ENCODE peak calls at places on chromosomes 6 and 20, in six cellular contexts. R is heart right ventricle, Y is HFF-Myc, H is A549, D is fibroblast of lung, I is MM.1S. Q is an unnamed sample.

GRCh38 chr6:52522151-52522626 is 54.7 kb downstream of the TRAM2 start:
- DNase-seq in R (peak), Y (no peak), H (no peak), D (peak), I (no peak), Q (no peak)

GRCh38 chr6:35027807-35028206 is 113.3 kb downstream of the TCP11 start:
- DNase-seq in R (no peak), Y (no peak), H (no peak), D (no peak), I (no peak), Q (no peak)

GRCh38 chr20:61263084-61263695 is 11.1 kb downstream of the CDH4 start:
- DNase-seq in R (no peak), Y (no peak), H (peak), D (no peak), I (peak), Q (no peak)

GRCh38 chr20:17594443-17594842 is 24.6 kb downstream of the DSTN start:
- DNase-seq in R (no peak), Y (no peak), H (no peak), D (peak), I (no peak), Q (no peak)

GRCh38 chr20:19275630-19276071 is 63.2 kb downstream of the SLC24A3 start:
- DNase-seq in R (peak), Y (no peak), H (no peak), D (no peak), I (no peak), Q (no peak)

GRCh38 chr20:43355610-43356009 is 102.1 kb upstream of the SRSF6 start:
- DNase-seq in R (no peak), Y (no peak), H (no peak), D (no peak), I (no peak), Q (no peak)

GRCh38 chr6:119171864-119172588 is 93.6 kb upstream of the FAM184A start:
- DNase-seq in R (no peak), Y (no peak), H (no peak), D (no peak), I (no peak), Q (no peak)

GRCh38 chr6:95596021-95596420 is 18.7 kb downstream of the MANEA start:
- DNase-seq in R (no peak), Y (no peak), H (no peak), D (no peak), I (no peak), Q (no peak)

GRCh38 chr6:67615796-67616195 is 1019.3 kb upstream of the ADGRB3 start:
- DNase-seq in R (no peak), Y (no peak), H (no peak), D (peak), I (no peak), Q (no peak)

GRCh38 chr6:3252369-3252768 is 6.4 kb upstream of the PSMG4 start:
- DNase-seq in R (no peak), Y (no peak), H (no peak), D (no peak), I (no peak), Q (no peak)

GRCh38 chr6:104837158-104837557 is 22.6 kb downstream of the HACE1 start:
- DNase-seq in R (no peak), Y (no peak), H (no peak), D (no peak), I (no peak), Q (no peak)

GRCh38 chr6:4664117-4664626 is 112.0 kb upstream of the CDYL start:
- DNase-seq in R (peak), Y (peak), H (no peak), D (peak), I (no peak), Q (peak)

GRCh38 chr6:34202329-34203201 is 34.1 kb upstream of the HMGA1 start:
- DNase-seq in R (no peak), Y (no peak), H (peak), D (no peak), I (no peak), Q (no peak)

DNA sequence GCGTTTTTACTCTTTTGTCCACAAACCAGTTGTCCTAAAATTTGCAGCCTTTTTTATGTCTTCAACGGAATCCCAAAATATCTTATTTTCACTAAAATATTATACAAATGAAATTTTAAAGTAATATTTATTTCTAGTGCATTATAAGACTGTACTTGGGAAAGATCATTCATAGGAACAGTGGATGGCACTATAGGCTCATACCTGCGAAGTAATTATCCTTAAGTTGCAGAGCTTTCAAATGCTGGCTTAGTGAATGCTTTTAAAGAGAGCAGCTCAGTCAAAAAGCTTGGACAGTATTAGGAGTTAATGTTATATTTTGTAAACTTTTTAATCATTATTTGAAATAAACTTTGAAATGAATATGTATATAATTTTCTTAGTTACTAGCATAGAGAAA is 254.9 kb downstream of the CDKAL1 start:
- DNase-seq in R (no peak), Y (no peak), H (peak), D (peak), I (no peak), Q (no peak)
- TF ChIP-seq CTCF in R (peak), Y (no peak), H (peak), D (no peak), I (no peak), Q (peak)

DNA sequence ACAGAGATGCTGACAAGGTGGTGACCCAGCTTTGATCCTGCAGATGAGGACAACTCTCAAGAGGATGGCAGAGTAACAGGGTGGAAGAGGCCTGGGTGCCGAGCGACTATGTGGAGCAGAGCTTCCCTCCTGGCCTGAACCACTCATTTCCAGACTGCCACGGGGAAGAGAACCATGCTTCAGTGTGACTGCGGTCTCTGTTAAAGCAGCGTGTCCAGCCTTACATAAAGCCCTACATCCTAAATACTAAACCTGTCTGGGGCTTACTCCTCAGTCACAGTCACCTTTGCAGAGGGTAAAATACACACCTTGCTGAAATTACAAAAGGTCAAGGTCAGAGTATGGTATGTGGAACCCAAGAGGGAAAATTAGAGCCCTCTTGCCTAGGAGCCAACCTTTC is 312.9 kb downstream of the CDC5L start:
- DNase-seq in R (no peak), Y (no peak), H (no peak), D (no peak), I (no peak), Q (no peak)
- H3K4me3 ChIP-seq in R (no peak), Y (no peak), H (no peak), D (no peak), I (no peak), Q (no peak)

DNA sequence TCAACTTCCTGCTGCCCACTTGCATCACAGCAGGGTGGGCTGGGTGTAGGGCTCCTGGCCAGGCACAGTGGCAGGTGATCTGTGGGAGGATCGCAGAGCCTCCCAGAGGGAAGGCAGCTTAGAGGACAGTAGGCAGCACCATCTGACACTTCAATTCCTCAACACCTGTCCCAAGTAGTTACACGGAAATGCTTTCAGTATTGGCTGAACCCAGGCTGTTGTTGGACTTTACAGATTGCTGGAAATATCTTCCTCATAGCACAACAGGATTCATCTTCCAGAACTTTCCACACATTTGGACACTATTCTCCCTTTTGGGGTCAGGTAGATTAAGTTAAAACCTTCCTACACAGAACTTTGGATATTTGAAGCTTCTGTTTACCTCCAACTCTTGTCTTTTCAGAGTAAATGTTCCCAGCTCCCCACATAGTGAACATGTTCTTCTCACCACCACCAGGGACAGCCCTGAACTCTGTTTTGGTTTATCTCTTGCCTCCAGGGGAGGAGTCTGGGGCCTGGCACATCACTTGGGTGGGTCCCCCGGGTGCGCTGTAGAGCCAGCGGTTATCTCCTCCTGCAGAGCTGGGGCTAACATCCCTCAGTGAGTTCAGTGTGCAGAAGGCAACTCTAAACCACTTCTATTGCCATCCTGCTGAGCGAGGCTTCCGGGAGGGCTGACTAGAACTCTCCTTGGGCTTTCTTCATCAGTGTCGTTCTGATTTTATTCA is 3.5 kb upstream of the SLC22A2 start:
- DNase-seq in R (no peak), Y (no peak), H (peak), D (no peak), I (no peak), Q (no peak)
- TF ChIP-seq CTCF in R (no peak), Y (no peak), H (no peak), D (no peak), I (no peak), Q (no peak)

GRCh38 chr6:28224131-28225055 is 682 bp upstream of the ZSCAN9 start:
- DNase-seq in R (no peak), Y (no peak), H (no peak), D (no peak), I (no peak), Q (no peak)

GRCh38 chr6:28226460-28226859 is 1.4 kb downstream of the ZSCAN9 start:
- DNase-seq in R (no peak), Y (no peak), H (no peak), D (no peak), I (no peak), Q (no peak)

GRCh38 chr6:28220164-28221133 is 4.6 kb upstream of the ZSCAN9 start:
- DNase-seq in R (no peak), Y (no peak), H (no peak), D (peak), I (no peak), Q (no peak)

GRCh38 chr6:28225056-28225834 is at the start of gene ZSCAN9:
- DNase-seq in R (peak), Y (peak), H (peak), D (peak), I (peak), Q (peak)
- H3K4me3 ChIP-seq in R (peak), Y (peak), H (peak), D (peak), I (peak), Q (peak)

Q was measured in retinal pigment epithelial cell.